ENCODE peak calls at places on chromosomes 11 and 22, in four cellular contexts. B is H1; A is GM13976; M is CD8-positive, alpha-beta T cell. W is an unnamed sample.

GRCh38 chr11:74288161-74288560 is 23.3 kb downstream of the P4HA3 start:
- DNase-seq in B (no peak), A (no peak), M (no peak), W (no peak)

GRCh38 chr22:48492371-48493320 is 1335.0 kb downstream of the BRD1 start:
- DNase-seq in B (peak; percentile 70), A (peak; percentile 81), M (no peak), W (no peak)

GRCh38 chr22:38699784-38700183 is 959 bp downstream of the JOSD1 start:
- DNase-seq in B (no peak), A (no peak), M (no peak), W (no peak)

GRCh38 chr11:128405693-128406364 is 181.5 kb downstream of the ETS1 start:
- DNase-seq in B (no peak), A (no peak), M (no peak), W (no peak)

GRCh38 chr11:78660451-78660850 is 85.8 kb upstream of the NARS2 start:
- DNase-seq in B (peak; percentile 33), A (no peak), M (no peak), W (no peak)

GRCh38 chr22:30810105-30810504 is 115.4 kb downstream of the OSBP2 start:
- DNase-seq in B (no peak), A (no peak), M (no peak), W (no peak)

GRCh38 chr11:29159552-29160465 is 857.0 kb downstream of the KCNA4 start:
- DNase-seq in B (peak; percentile 56), A (peak; percentile 3), M (no peak), W (peak; percentile 44)

GRCh38 chr11:34407121-34407813 is 31.5 kb upstream of the CAT start:
- DNase-seq in B (no peak), A (no peak), M (no peak), W (no peak)

GRCh38 chr11:12043959-12044772 is 35.7 kb upstream of the DKK3 start:
- DNase-seq in B (peak; percentile 87), A (peak; percentile 72), M (peak; percentile 44), W (peak; percentile 53)

GRCh38 chr11:96122601-96123044 is 198.7 kb upstream of the MTMR2 start:
- DNase-seq in B (no peak), A (no peak), M (no peak), W (no peak)

GRCh38 chr22:33126881-33127280 is 68.7 kb upstream of the SYN3 start:
- DNase-seq in B (no peak), A (no peak), M (no peak), W (no peak)

GRCh38 chr11:90704510-90704909 is 481.7 kb upstream of the CHORDC1 start:
- DNase-seq in B (no peak), A (no peak), M (no peak), W (no peak)

GRCh38 chr11:13346470-13346869 is 68.9 kb downstream of the BMAL1 start:
- DNase-seq in B (no peak), A (no peak), M (no peak), W (no peak)

GRCh38 chr11:96893988-96894387 is 504.2 kb downstream of the JRKL start:
- DNase-seq in B (no peak), A (no peak), M (no peak), W (no peak)

GRCh38 chr22:16960220-16960883 is 47.7 kb downstream of the GAB4 start:
- DNase-seq in B (peak; percentile 19), A (peak; percentile 27), M (no peak), W (no peak)

GRCh38 chr11:35548925-35549561 is 23.6 kb upstream of the PAMR1 start:
- DNase-seq in B (no peak), A (no peak), M (no peak), W (no peak)

GRCh38 chr11:3229673-3230630 is 2.3 kb downstream of the MRGPRE start:
- DNase-seq in B (no peak), A (no peak), M (no peak), W (no peak)

GRCh38 chr22:19855504-19856409 is 1.1 kb upstream of the GNB1L start:
- DNase-seq in B (no peak), A (peak; percentile 74), M (peak; percentile 52), W (no peak)

GRCh38 chr11:34508514-34508913 is 5.1 kb downstream of the ELF5 start:
- DNase-seq in B (no peak), A (no peak), M (no peak), W (no peak)

GRCh38 chr11:131668867-131669780 is 298.7 kb downstream of the NTM start:
- DNase-seq in B (peak; percentile 91), A (peak; percentile 74), M (no peak), W (no peak)

GRCh38 chr11:74321487-74322188 is 10.2 kb upstream of the P4HA3 start:
- DNase-seq in B (peak; percentile 58), A (peak; percentile 32), M (no peak), W (no peak)

GRCh38 chr11:98589975-98590374 is 430.8 kb upstream of the CNTN5 start:
- DNase-seq in B (no peak), A (no peak), M (no peak), W (no peak)

GRCh38 chr11:69209421-69209820 is 53.7 kb downstream of the SMIM38 start:
- DNase-seq in B (no peak), A (no peak), M (no peak), W (no peak)

GRCh38 chr22:25950101-25950500 is 208.1 kb downstream of the MYO18B start:
- DNase-seq in B (no peak), A (peak; percentile 61), M (no peak), W (no peak)

GRCh38 chr11:41578421-41579047 is 119.1 kb upstream of the LRRC4C start:
- DNase-seq in B (no peak), A (no peak), M (no peak), W (no peak)

GRCh38 chr11:72627594-72628281 is 46.5 kb downstream of the PDE2A start:
- DNase-seq in B (no peak), A (no peak), M (no peak), W (no peak)

GRCh38 chr11:133619397-133619796 is 87.1 kb upstream of the OPCML start:
- DNase-seq in B (peak; percentile 47), A (no peak), M (no peak), W (no peak)

GRCh38 chr22:36282078-36282831 is 29.3 kb downstream of the APOL1 start:
- DNase-seq in B (no peak), A (no peak), M (no peak), W (no peak)

GRCh38 chr11:15889972-15890371 is 466.4 kb downstream of the SOX6 start:
- DNase-seq in B (no peak), A (no peak), M (no peak), W (no peak)

GRCh38 chr22:42877158-42877557 is 20.1 kb upstream of the ARFGAP3 start:
- DNase-seq in B (no peak), A (no peak), M (no peak), W (no peak)

GRCh38 chr11:71420455-71421241 is 27.5 kb downstream of the DHCR7 start:
- DNase-seq in B (peak; percentile 80), A (no peak), M (no peak), W (no peak)

DNA sequence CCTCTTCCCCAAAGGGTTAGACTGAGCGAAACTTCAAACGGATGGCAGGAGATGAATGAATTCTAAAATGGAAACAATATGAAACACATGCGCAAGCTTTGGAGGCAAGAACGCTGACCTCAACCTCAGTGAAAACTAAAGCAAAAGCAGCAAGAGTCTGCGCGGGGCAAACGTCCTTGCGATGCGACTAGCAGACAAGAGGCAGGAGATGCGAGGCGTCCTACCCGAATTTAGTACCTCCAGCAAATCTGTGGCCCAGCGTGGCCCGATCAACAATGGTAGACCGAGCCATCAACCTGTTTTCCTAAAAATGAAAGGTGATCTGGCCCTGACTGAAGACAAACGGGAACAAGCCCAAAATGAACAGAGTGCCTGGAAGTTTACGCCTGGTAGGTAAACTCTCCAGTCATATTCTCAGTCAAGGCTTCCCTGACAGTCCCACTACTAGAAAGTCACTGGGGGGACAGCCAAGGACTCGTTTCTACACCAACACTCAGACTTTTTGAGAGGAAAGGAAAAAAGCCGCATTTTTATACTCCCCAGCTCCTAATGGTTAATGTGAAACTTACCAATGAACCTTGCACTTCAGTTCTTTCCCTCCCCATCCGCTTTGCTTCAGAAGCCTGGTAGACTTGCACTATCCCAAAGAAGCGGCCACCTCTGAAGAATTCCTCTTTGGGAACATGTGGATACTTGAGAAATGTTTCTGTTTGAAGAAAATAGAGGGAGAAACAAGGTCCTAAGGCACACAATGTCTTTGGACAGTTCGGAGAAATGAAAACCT is 11.5 kb downstream of the MMP3 start:
- DNase-seq in B (no peak), A (no peak), M (no peak), W (no peak)
- TF ChIP-seq CTCF in B (no peak), A (no peak), M (no peak), W (no peak)

GRCh38 chr11:113372317-113372716 is 15.3 kb upstream of the ANKK1 start:
- DNase-seq in B (no peak), A (no peak), M (no peak), W (no peak)
- TF ChIP-seq CTCF in B (no peak), A (no peak), M (no peak), W (peak; percentile 29)

DNA sequence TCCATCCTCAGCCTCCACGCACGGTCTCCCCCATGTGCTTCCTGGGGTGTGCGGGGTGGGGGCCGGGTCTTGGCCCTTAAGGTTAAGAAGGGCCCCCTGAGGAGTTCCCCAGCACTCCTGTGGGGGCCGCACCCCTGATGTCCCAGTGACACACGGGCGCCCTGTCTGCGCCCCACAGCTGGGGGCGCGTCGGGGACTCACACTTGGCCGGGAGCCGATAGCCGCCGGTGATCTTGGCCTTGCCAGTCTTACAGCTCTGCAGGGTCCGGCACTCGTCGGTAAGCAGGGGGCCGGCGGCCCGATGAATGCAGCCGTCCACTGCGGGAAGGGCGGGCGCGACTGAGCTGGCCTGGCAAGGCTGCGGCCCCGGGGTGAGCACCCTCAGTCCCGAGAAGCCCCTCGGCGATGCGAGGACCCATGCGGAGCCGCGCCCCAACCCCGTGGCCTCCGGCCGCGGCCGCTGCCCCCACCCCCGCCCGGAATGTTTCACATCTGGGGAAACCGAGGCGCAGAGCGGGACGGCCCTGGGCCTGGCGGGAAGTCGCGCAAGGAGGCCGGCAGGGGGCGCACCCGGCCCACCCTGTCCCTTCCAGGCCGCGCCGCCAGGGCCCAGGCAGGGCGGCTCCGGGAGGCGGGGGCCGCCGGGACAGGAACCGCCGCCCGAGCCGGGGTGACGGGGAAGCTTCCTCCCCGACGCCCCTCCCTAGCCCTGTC is 13.9 kb downstream of the OTUB1 start:
- DNase-seq in B (peak; percentile 91), A (peak; percentile 94), M (peak; percentile 70), W (peak; percentile 84)
- TF ChIP-seq CTCF in B (no peak), A (peak; percentile 83), M (peak; percentile 82), W (peak; percentile 89)

DNA sequence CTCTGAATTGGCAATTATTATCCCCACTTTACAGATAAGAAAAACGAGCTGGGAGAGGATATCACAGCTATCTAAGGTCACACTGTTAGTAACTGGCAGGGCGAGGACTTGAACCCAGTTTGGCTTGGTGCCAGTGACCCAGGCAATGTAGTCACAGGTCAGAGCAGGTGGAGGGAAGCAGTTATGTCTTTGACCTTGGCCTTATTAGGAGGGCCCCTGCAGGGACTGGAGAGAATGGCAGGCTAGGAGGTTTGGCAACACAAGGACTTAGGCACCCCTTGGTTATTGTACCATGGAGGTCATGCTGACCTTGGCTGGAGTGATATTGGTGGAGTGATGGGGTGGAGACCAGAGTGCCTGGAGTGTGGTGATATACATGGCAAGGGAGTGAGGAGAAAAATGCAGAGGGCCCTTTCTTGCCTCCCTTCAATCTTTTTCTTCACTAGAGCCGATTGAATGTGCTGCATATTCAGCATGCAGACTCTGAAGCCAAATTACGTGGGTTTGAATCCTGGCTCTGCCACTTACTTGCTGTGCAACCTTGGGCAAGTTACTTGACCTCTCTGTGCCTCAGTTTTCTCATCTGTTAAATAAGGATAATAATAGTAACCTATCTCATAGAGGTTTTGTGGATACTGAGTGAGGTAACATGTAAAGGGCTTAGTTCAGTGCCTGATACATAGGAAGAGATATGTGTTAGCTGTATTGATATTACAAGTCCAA is 92.7 kb upstream of the TBCEL start:
- DNase-seq in B (no peak), A (no peak), M (no peak), W (no peak)
- TF ChIP-seq CTCF in B (no peak), A (no peak), M (no peak), W (no peak)